ENCODE peak calls at places on chromosomes 12 and 14, in six cellular contexts. O is amniotic stem cell; M is AG20443; P is NB4; L is activated T-helper 2 cell treated with anti-CD3 and anti-CD28 coated beads, Interferon-gamma antibody, Interleukin-2, Interleukin-4, amounts not matched to agents 10 μg/mL and 5 μg/mL and 100 μg/mL, durations not matched to agents 14 hours and 24 hours and 36 hours; S is activated CD4-positive, CD25-positive, alpha-beta regulatory T cell treated with anti-CD3 and anti-CD28 coated beads, Interleukin-2, amount 50 U/mL, for 72 hours. C is an unnamed sample.

GRCh38 chr14:61484826-61485584 is 163.6 kb downstream of the PRKCH start:
- DNase-seq in O (no peak), P (no peak), S (no peak), L (no peak), M (no peak), C (no peak)

GRCh38 chr12:124464830-124465229 is 102.6 kb downstream of the NCOR2 start:
- DNase-seq in M (no peak), P (no peak), L (no peak), O (no peak), S (no peak), C (no peak)

GRCh38 chr12:124686001-124686884 is 118.8 kb upstream of the NCOR2 start:
- DNase-seq in S (no peak), O (no peak), P (no peak), M (peak), L (no peak), C (no peak)

GRCh38 chr12:113162102-113163029 is 12.8 kb downstream of the CFAP73 start:
- DNase-seq in L (no peak), S (no peak), P (no peak), O (no peak), M (no peak), C (no peak)

GRCh38 chr14:36935976-36936678 is 236.3 kb downstream of the SLC25A21 start:
- DNase-seq in L (no peak), P (no peak), S (no peak), O (peak), M (peak), C (no peak)

GRCh38 chr14:61930101-61930857 is 168.1 kb downstream of the SNAPC1 start:
- DNase-seq in P (no peak), S (no peak), O (no peak), L (no peak), M (no peak), C (no peak)

GRCh38 chr12:55001198-55001827 is 16.8 kb upstream of the TESPA1 start:
- DNase-seq in M (no peak), L (no peak), P (no peak), O (no peak), S (no peak), C (no peak)

GRCh38 chr12:49345840-49346658 is 639 bp upstream of the DNAJC22 start:
- DNase-seq in L (no peak), O (no peak), P (no peak), M (peak), S (no peak), C (peak)

GRCh38 chr12:6778571-6779550 is 6.5 kb downstream of the LAG3 start:
- DNase-seq in S (peak), M (peak), P (peak), O (peak), L (peak), C (peak)

GRCh38 chr12:81303935-81304334 is 226.1 kb downstream of the ACSS3 start:
- DNase-seq in S (no peak), O (no peak), L (no peak), P (no peak), M (no peak), C (no peak)

GRCh38 chr14:48874701-48875100 is 711.5 kb downstream of the RPS29 start:
- DNase-seq in O (no peak), M (no peak), S (no peak), P (no peak), L (no peak), C (no peak)

GRCh38 chr12:91276529-91276928 is 93.9 kb upstream of the DCN start:
- DNase-seq in L (no peak), O (no peak), S (no peak), M (peak), P (no peak), C (no peak)

GRCh38 chr14:103290961-103291360 is 43.1 kb upstream of the EIF5 start:
- DNase-seq in P (no peak), O (no peak), L (no peak), M (no peak), S (no peak), C (no peak)

GRCh38 chr14:99258341-99258781 is 13.6 kb downstream of the BCL11B start:
- DNase-seq in L (no peak), O (no peak), S (no peak), M (no peak), P (no peak), C (no peak)

GRCh38 chr12:116771651-116772050 is 33.5 kb downstream of the RNFT2 start:
- DNase-seq in M (no peak), S (no peak), P (no peak), L (no peak), O (no peak), C (no peak)

GRCh38 chr14:102046337-102047278 is 40.2 kb downstream of the HSP90AA1 start:
- DNase-seq in L (no peak), S (no peak), P (peak), M (peak), O (no peak), C (no peak)

GRCh38 chr12:9798008-9798619 is 29.2 kb upstream of the KLRF1 start:
- DNase-seq in S (no peak), P (peak), M (peak), L (peak), O (no peak), C (no peak)

GRCh38 chr12:123951467-123951866 is 21.2 kb downstream of the CCDC92 start:
- DNase-seq in L (no peak), P (no peak), O (no peak), M (no peak), S (no peak), C (no peak)

GRCh38 chr12:31234955-31235867 is 90.7 kb downstream of the SINHCAF start:
- DNase-seq in P (peak), M (peak), O (no peak), L (no peak), S (no peak), C (no peak)

GRCh38 chr12:106954462-106955376 is 988 bp upstream of the TMEM263 start:
- DNase-seq in P (peak), M (peak), O (no peak), L (peak), S (peak), C (no peak)

GRCh38 chr14:37142835-37143499 is 29.4 kb downstream of the SLC25A21 start:
- DNase-seq in L (no peak), M (peak), S (no peak), P (peak), O (no peak), C (no peak)

GRCh38 chr14:39266589-39266870 is 32.8 kb downstream of the MIA2 start:
- DNase-seq in L (no peak), S (peak), M (peak), O (peak), P (no peak), C (peak)

GRCh38 chr12:34395056-34396005 is 373.0 kb downstream of the ALG10 start:
- DNase-seq in M (peak), S (peak), O (no peak), L (no peak), P (no peak), C (peak)

GRCh38 chr14:79274641-79275366 is 936.5 kb downstream of the DIO2 start:
- DNase-seq in P (no peak), L (no peak), O (no peak), M (no peak), S (no peak), C (no peak)

GRCh38 chr12:93751864-93752610 is 74.9 kb downstream of the CRADD start:
- DNase-seq in S (no peak), M (no peak), L (no peak), O (peak), P (no peak), C (no peak)

GRCh38 chr12:126069549-126070165 is 1004.4 kb downstream of the AACS start:
- DNase-seq in P (peak), S (peak), M (peak), L (peak), O (no peak), C (no peak)

GRCh38 chr14:91918159-91918883 is 29.2 kb downstream of the FBLN5 start:
- DNase-seq in P (no peak), L (no peak), S (no peak), O (no peak), M (no peak), C (no peak)

GRCh38 chr14:95725685-95726336 is 11.9 kb upstream of the TCL1A start:
- DNase-seq in O (no peak), L (no peak), M (no peak), S (no peak), P (no peak), C (no peak)

GRCh38 chr12:110223777-110224378 is 57.2 kb upstream of the ATP2A2 start:
- DNase-seq in M (no peak), P (no peak), S (no peak), L (no peak), O (peak), C (no peak)

GRCh38 chr12:44285321-44285720 is 449.4 kb downstream of the TMEM117 start:
- DNase-seq in L (no peak), S (no peak), M (peak), O (no peak), P (no peak), C (no peak)

GRCh38 chr14:31326111-31326510 is 94.2 kb downstream of the HEATR5A start:
- DNase-seq in O (no peak), P (peak), L (no peak), S (no peak), M (no peak), C (no peak)

GRCh38 chr14:52025952-52026510 is 36.7 kb downstream of the RTRAF start:
- DNase-seq in P (no peak), L (no peak), M (no peak), O (no peak), S (no peak), C (no peak)

GRCh38 chr14:30651934-30652333 is 29.8 kb downstream of the SCFD1 start:
- DNase-seq in P (no peak), O (no peak), S (no peak), M (no peak), L (no peak), C (no peak)

GRCh38 chr14:69398818-69399210 is 322 bp downstream of the SLC39A9 start:
- DNase-seq in M (no peak), L (no peak), P (no peak), O (no peak), S (no peak), C (no peak)

GRCh38 chr12:85424581-85425348 is 144.7 kb downstream of the ALX1 start:
- DNase-seq in L (no peak), P (peak), O (no peak), M (no peak), S (no peak), C (no peak)

C was measured in type B pancreatic cell.